ENCODE peak calls at places on chromosomes 13 and 19, in four cellular contexts. U is ascending aorta, L is fibroblast of mammary gland, Q is hepatocyte. C is an unnamed sample.

GRCh38 chr13:30373727-30374126 is 48.6 kb upstream of the UBE2L5 start:
- DNase-seq in U (no peak), L (no peak), Q (no peak), C (no peak)

GRCh38 chr13:104460553-104460952 is 1394.3 kb upstream of the SLC10A2 start:
- DNase-seq in U (no peak), L (peak; percentile 4), Q (no peak), C (no peak)

GRCh38 chr13:80584785-80585184 is 243.9 kb upstream of the SPRY2 start:
- DNase-seq in U (no peak), L (no peak), Q (no peak), C (no peak)

GRCh38 chr13:33676700-33677048 is 141.3 kb upstream of the RFC3 start:
- DNase-seq in U (no peak), L (peak; percentile 48), Q (peak; percentile 38), C (peak; percentile 16)

GRCh38 chr13:53408306-53408705 is 379.7 kb downstream of the OLFM4 start:
- DNase-seq in U (no peak), L (no peak), Q (no peak), C (no peak)

GRCh38 chr19:47613165-47614146 is 4.5 kb downstream of the BICRA start:
- DNase-seq in U (no peak), L (peak; percentile 72), Q (peak; percentile 61), C (no peak)

GRCh38 chr13:100944791-100945345 is 270.3 kb upstream of the TMTC4 start:
- DNase-seq in U (no peak), L (no peak), Q (no peak), C (no peak)

GRCh38 chr19:45999653-46000121 is 4.4 kb downstream of the CCDC61 start:
- DNase-seq in U (no peak), L (peak; percentile 51), Q (peak; percentile 57), C (no peak)

GRCh38 chr13:97284558-97284957 is 62.4 kb downstream of the MBNL2 start:
- DNase-seq in U (no peak), L (peak; percentile 73), Q (no peak), C (no peak)

GRCh38 chr13:53012707-53013106 is 15.9 kb upstream of the OLFM4 start:
- DNase-seq in U (no peak), L (no peak), Q (no peak), C (no peak)

GRCh38 chr19:38183227-38183914 is 40.7 kb downstream of the DPF1 start:
- DNase-seq in U (no peak), L (peak; percentile 21), Q (no peak), C (no peak)

GRCh38 chr19:51295382-51296126 is 15.9 kb upstream of the IGLON5 start:
- DNase-seq in U (no peak), L (no peak), Q (no peak), C (no peak)

GRCh38 chr13:109154546-109154945 is 525.1 kb downstream of the MYO16 start:
- DNase-seq in U (no peak), L (peak; percentile 28), Q (no peak), C (no peak)

GRCh38 chr13:33637978-33638743 is 179.8 kb upstream of the RFC3 start:
- DNase-seq in U (no peak), L (peak; percentile 87), Q (no peak), C (no peak)

GRCh38 chr13:114101325-114101821 is 31.1 kb downstream of the RASA3 start:
- DNase-seq in U (no peak), L (no peak), Q (no peak), C (no peak)

GRCh38 chr19:21483589-21484170 is 21.7 kb upstream of the ZNF429 start:
- DNase-seq in U (no peak), L (peak; percentile 30), Q (no peak), C (peak; percentile 67)

GRCh38 chr19:7602935-7603497 is 7.4 kb downstream of the CAMSAP3 start:
- DNase-seq in U (no peak), L (no peak), Q (no peak), C (no peak)

GRCh38 chr19:51508059-51508733 is 6.6 kb upstream of the SIGLEC12 start:
- DNase-seq in U (no peak), L (no peak), Q (no peak), C (no peak)

GRCh38 chr13:64538711-64539110 is 2691.4 kb downstream of the PCDH9 start:
- DNase-seq in U (no peak), L (no peak), Q (no peak), C (no peak)

GRCh38 chr19:47305309-47305751 is 4.3 kb upstream of the C5AR1 start:
- DNase-seq in U (no peak), L (peak; percentile 99), Q (peak; percentile 85), C (peak; percentile 19)

GRCh38 chr19:13705928-13706447 is 58.3 kb upstream of the MRI1 start:
- DNase-seq in U (no peak), L (no peak), Q (no peak), C (no peak)

GRCh38 chr19:35742121-35742724 is at the start of gene IGFLR1:
- DNase-seq in U (no peak), L (no peak), Q (no peak), C (peak; percentile 60)

GRCh38 chr13:85896516-85897450 is 97.6 kb upstream of the SLITRK6 start:
- DNase-seq in U (no peak), L (no peak), Q (no peak), C (peak; percentile 12)

GRCh38 chr19:18967358-18968146 is 26.5 kb upstream of the HOMER3 start:
- DNase-seq in U (peak; percentile 50), L (peak; percentile 61), Q (peak; percentile 34), C (no peak)

GRCh38 chr19:3796358-3796757 is 10.2 kb upstream of the MATK start:
- DNase-seq in U (no peak), L (no peak), Q (no peak), C (no peak)

GRCh38 chr19:4044927-4045557 is 21.7 kb downstream of the ZBTB7A start:
- DNase-seq in U (no peak), L (no peak), Q (no peak), C (no peak)

GRCh38 chr19:48391100-48392005 is at the start of gene KDELR1:
- DNase-seq in U (no peak), L (peak; percentile 62), Q (peak; percentile 93), C (no peak)

GRCh38 chr13:79398915-79399314 is 7.1 kb downstream of the RBM26 start:
- DNase-seq in U (no peak), L (peak; percentile 54), Q (no peak), C (no peak)

GRCh38 chr13:98446234-98446621 is 130.7 kb downstream of the STK24 start:
- DNase-seq in U (no peak), L (no peak), Q (no peak), C (no peak)

GRCh38 chr19:54790711-54791110 is 12.7 kb upstream of the KIR2DL4 start:
- DNase-seq in U (no peak), L (no peak), Q (no peak), C (no peak)

GRCh38 chr19:5575553-5575952 is 7.8 kb upstream of the TINCR start:
- DNase-seq in U (no peak), L (no peak), Q (no peak), C (no peak)

GRCh38 chr13:98576215-98576945 is 527 bp downstream of the STK24 start:
- DNase-seq in U (no peak), L (no peak), Q (peak; percentile 72), C (no peak)

DNA sequence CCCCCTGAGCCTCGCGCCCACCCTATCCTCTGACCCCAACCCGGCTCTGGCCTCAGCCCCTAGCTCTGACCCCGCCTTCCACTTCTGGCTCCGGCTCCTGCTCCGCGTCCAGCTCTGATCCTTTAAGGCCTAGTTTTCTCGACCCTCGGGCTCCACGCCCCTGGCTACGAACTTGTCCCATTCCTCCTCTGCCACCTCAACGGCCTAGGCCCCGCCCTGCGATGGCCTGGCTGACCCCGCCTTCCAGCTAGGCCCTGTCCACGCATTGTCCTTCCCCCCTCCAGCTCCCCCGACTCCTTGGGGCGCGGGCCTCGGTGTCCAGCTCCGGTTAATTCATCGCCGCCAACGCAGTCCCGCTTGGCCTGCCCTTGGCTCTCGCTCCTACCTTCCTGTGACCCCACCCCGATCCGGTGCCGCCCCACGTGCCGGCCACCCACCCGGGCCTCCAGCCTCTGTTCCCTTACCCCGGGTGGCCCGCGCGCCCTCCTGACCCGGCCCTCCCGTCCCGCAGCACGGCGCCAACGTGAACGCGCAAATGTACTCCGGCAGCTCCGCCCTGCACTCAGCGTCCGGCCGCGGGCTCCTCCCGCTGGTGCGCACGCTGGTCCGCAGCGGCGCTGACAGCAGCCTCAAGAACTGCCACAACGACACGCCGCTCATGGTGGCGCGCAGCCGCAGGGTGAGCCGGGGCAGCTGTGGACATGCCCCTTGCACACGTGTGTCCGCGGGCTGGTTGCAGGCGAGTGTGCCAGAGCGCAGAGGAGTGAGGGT is 9.4 kb downstream of the BCL3 start:
- DNase-seq in U (no peak), L (peak; percentile 73), Q (peak; percentile 67), C (no peak)
- H3K4me3 ChIP-seq in U (peak overlapping the region; percentile 59), L (peak overlapping the region; percentile 53), Q (no peak overlapping the region), C (no peak overlapping the region)

GRCh38 chr13:46553521-46553885 is 533 bp downstream of the LRCH1 start:
- DNase-seq in U (no peak), L (no peak), Q (no peak), C (no peak)
- H3K4me3 ChIP-seq in U (peak overlapping the region; percentile 90), L (peak overlapping the region; percentile 86), Q (peak overlapping the region; percentile 98), C (peak overlapping the region; percentile 82)

DNA sequence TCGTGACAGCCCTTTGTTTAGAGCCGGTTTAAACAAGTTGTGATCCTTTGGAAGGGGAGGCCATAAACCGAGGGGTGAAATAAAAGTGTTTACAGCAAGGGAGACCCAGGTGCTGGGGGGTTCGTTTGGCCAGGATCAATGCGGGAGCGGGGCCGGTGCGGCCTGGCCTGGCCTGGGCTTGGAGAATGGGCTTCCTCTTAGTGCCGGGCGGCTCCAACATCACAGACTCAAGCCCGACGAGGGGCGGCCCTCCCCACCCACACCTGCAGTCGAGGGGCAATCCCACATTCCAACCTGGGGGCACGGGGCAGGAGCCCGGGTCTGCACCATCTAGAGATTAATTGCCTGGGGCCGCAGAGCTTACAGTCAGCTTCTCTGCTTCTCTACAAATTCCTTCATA is 42.8 kb upstream of the GTF3A start:
- DNase-seq in U (no peak), L (no peak), Q (no peak), C (no peak)
- H3K4me3 ChIP-seq in U (no peak overlapping the region), L (no peak overlapping the region), Q (no peak overlapping the region), C (no peak overlapping the region)

GRCh38 chr19:576768-577438 is 4.5 kb downstream of the BSG start:
- DNase-seq in U (no peak), L (no peak), Q (no peak), C (no peak)

GRCh38 chr19:572140-572890 is at the start of gene BSG:
- DNase-seq in U (peak; percentile 86), L (peak; percentile 95), Q (peak; percentile 100), C (peak; percentile 97)

GRCh38 chr19:575527-576506 is 3.4 kb downstream of the BSG start:
- DNase-seq in U (no peak), L (peak; percentile 46), Q (peak; percentile 48), C (no peak)

GRCh38 chr19:572891-573825 is 762 bp downstream of the BSG start:
- DNase-seq in U (no peak), L (peak; percentile 66), Q (peak; percentile 70), C (no peak)

DNA sequence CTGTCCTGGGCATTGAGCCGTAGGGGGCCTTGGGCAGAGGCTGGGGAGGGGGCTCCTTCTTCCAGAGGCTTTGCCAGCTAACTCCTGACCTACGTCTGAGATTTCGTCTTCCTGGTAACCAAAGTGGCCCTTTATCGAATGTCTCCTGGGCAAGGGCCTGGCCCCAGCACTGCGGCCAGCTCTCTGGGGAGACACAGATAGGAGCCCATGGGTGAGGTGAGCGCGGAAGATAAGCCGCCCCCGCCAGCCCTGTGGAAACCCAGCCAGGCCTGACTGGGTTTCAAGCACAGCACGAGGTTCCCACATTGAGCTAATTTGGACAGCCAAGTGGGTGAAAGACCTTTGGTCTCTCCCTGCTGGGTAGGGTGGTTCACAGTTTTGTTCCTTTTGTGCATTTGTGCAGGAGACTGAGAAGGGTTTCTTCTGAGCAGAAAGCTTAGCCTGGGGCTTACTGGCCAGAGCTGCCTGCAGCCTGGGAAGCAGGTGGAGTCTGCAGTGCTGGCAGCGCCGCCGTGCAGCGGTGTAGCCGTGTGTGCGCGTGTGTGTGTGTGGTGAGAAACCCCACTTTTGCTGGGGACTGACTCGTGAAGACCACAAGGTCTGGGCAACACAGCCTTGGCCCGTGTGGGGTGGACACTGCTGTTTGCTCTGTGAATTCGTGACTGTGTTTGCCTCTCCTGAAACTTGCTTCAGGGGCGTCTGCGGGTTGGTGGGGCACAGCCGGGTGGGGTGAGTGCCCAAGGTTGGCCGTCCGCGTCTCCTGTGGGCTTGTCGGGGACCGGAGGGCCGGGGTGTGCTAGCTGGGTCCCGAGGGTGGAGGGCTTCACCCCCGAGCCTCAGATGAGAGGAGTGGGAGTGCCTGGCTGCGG is 2.5 kb downstream of the BSG start:
- DNase-seq in U (no peak), L (peak; percentile 72), Q (peak; percentile 55), C (no peak)
- H3K4me3 ChIP-seq in U (peak overlapping the region; percentile 100), L (peak overlapping the region; percentile 36), Q (no peak overlapping the region), C (no peak overlapping the region)